ENCODE peak calls at places on chromosomes 11 and 22, in eight cellular contexts. E, Z, L, Q, C, H, N and I are unnamed samples.

GRCh38 chr11:128195057-128195751 is 392.2 kb downstream of the ETS1 start:
- DNase-seq in Q (no peak), H (no peak), L (no peak), Z (no peak), C (no peak), E (no peak), N (no peak), I (no peak)

GRCh38 chr22:41021039-41021654 is 70.0 kb downstream of the RBX1 start:
- DNase-seq in Z (no peak), L (peak), E (peak), N (peak), H (no peak), Q (peak), C (peak), I (peak)

GRCh38 chr11:74380746-74381439 is 17.3 kb downstream of the PGM2L1 start:
- DNase-seq in E (no peak), Q (peak), Z (peak), N (no peak), L (no peak), H (no peak), C (no peak), I (no peak)

GRCh38 chr11:76166314-76166713 is 40.0 kb downstream of the WNT11 start:
- DNase-seq in N (no peak), L (no peak), H (no peak), C (peak), Z (no peak), E (no peak), Q (no peak), I (no peak)

GRCh38 chr11:57480409-57481137 is 20.2 kb downstream of the RTN4RL2 start:
- DNase-seq in E (peak), H (no peak), C (peak), Z (peak), L (peak), N (peak), Q (peak), I (peak)

GRCh38 chr11:123219066-123219697 is 24.1 kb upstream of the CLMP start:
- DNase-seq in E (no peak), N (no peak), H (no peak), L (no peak), Z (no peak), Q (no peak), C (no peak), I (no peak)

GRCh38 chr11:13335319-13335718 is 57.7 kb downstream of the BMAL1 start:
- DNase-seq in H (no peak), E (no peak), N (peak), C (peak), L (no peak), Q (peak), Z (peak), I (peak)

GRCh38 chr11:5690216-5690615 is 626 bp downstream of the TRIM22 start:
- DNase-seq in H (no peak), E (no peak), L (no peak), Q (no peak), C (no peak), N (no peak), Z (no peak), I (no peak)

GRCh38 chr11:9347100-9347499 is 32.7 kb upstream of the TMEM41B start:
- DNase-seq in N (no peak), L (no peak), H (no peak), C (peak), E (no peak), Z (no peak), Q (no peak), I (no peak)

GRCh38 chr11:77345621-77346020 is 44.1 kb upstream of the GDPD4 start:
- DNase-seq in E (no peak), N (no peak), Q (no peak), C (no peak), L (no peak), H (no peak), Z (no peak), I (no peak)

GRCh38 chr11:100964400-100964799 is 165.2 kb downstream of the PGR start:
- DNase-seq in C (no peak), Q (no peak), N (no peak), E (no peak), Z (no peak), H (no peak), L (no peak), I (no peak)

GRCh38 chr11:91435694-91436375 is 788.8 kb upstream of the FAT3 start:
- DNase-seq in N (no peak), H (no peak), E (no peak), Q (no peak), L (no peak), Z (peak), C (peak), I (no peak)

GRCh38 chr11:35932641-35933571 is 11.0 kb upstream of the LDLRAD3 start:
- DNase-seq in L (no peak), E (no peak), N (no peak), H (no peak), Z (peak), C (no peak), Q (no peak), I (no peak)

GRCh38 chr11:32118025-32118974 is 27.4 kb downstream of the RCN1 start:
- DNase-seq in L (no peak), Q (no peak), N (no peak), E (no peak), Z (peak), H (no peak), C (no peak), I (no peak)

GRCh38 chr22:47063606-47064005 is 301.2 kb downstream of the TBC1D22A start:
- DNase-seq in Z (no peak), C (no peak), N (peak), E (no peak), H (no peak), L (no peak), Q (peak), I (no peak)

GRCh38 chr22:44595841-44596341 is 97.9 kb upstream of the RTL6 start:
- DNase-seq in L (no peak), H (no peak), N (no peak), E (no peak), C (no peak), Q (peak), Z (no peak), I (no peak)

GRCh38 chr11:107689317-107690202 is 22.3 kb downstream of the SLN start:
- DNase-seq in Z (peak), L (no peak), H (peak), N (peak), Q (peak), E (no peak), C (peak), I (peak)

GRCh38 chr11:76410771-76411423 is 29.8 kb downstream of the GVQW3 start:
- DNase-seq in Z (no peak), L (no peak), H (no peak), Q (no peak), N (no peak), C (no peak), E (peak), I (no peak)

GRCh38 chr22:44729391-44730012 is 22.9 kb upstream of the ARHGAP8 start:
- DNase-seq in Z (no peak), E (no peak), H (peak), L (peak), Q (no peak), C (no peak), N (no peak), I (no peak)

GRCh38 chr11:77705195-77705876 is 67.7 kb upstream of the CLNS1A start:
- DNase-seq in N (no peak), Q (no peak), C (peak), H (no peak), L (no peak), Z (peak), E (no peak), I (no peak)

GRCh38 chr22:50247748-50248147 is 2.9 kb upstream of the TUBGCP6 start:
- DNase-seq in Z (peak), Q (no peak), E (peak), L (no peak), H (no peak), C (peak), N (no peak), I (peak)

DNA sequence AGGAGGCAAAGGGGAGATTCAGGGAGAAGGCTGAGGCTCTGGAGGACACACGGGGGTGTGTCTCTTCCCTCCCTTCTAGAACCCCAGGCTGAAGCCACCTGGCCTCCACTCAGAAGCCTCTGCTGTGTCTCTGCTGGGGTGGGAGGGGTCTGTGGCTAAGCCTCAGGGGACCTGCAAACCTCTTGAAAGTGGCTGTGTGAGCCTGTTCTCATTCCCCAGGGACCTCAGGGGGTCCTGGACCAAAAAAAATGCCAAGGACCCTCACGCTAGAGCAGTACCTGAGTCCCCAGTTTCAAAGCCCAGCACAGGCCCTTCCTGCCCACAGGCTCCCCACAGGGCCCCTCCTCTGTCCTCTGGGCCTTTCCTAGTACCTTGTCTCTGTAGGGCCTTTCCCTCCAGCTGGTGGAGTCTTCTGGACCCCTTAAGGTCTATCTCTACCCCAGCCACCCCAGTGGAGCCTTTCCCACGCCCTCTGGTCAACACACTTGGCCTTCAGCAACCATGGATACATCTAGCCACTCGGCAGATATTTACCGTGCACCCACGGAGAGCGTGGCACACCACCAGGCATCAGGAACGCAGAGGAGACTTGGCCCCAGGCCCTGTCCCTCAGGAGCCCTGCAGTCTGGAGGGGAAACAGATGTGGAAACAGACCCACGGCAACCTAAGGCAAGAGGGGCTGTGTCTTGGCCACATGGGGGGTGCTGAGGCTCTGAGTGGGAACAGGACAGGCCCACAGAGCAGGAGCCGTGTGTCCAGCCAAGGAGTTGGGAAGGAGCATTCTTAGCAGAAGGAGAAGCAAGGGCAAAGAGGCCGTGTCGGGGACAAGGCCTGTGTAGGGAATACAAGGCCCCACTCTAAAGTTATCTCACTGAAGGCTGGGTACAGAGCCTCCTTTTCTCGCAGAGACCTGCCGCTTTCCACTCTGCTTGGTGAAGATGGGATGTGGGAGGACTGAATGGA is 18.5 kb downstream of the PLA2G6 start:
- DNase-seq in E (peak), N (no peak), H (no peak), Z (no peak), Q (no peak), L (no peak), C (no peak), I (no peak)
- H3K27ac ChIP-seq in E (no peak), N (no peak), H (no peak), Z (no peak), Q (no peak), L (no peak), C (no peak), I (no peak)

DNA sequence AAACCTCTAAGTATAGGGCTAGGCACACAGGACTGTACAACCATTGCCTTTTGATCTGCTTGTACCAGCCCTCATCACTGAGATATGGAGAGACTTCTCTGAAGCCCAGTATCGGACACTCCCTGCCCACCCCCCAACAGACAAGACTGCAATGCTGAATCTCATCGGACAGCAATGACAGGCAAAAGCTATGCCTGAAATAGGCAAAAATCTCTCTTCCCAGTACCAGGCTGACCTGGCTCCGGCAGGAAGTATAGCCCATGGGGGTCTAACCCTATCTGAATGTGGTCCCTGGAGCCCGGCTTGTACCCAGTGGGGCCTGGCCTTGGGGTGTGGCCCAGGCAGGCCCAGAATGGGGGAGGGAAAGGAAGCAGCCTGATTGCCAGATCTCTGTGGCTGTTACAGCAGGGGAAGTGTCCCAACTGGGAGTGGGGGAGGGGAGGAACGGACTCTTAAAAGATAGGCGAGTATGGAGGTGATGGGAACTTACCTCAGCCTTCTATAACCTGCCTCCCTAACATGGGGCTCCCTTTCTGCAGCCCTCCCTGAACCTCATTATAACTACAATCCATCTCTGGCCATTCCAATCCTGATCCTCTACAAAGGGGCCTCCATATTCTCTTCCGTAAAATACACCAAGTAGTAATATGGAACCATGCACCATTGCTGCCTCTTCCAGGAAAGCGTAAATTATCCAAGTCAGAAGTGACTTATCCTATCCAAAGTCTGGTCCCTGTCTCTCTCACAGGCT is 6.2 kb downstream of the RHOG start:
- DNase-seq in Q (peak), L (peak), C (peak), E (no peak), Z (no peak), H (no peak), N (no peak), I (no peak)
- H3K27ac ChIP-seq in Q (no peak), L (peak), C (peak), E (no peak), Z (no peak), H (peak), N (no peak), I (no peak)

DNA sequence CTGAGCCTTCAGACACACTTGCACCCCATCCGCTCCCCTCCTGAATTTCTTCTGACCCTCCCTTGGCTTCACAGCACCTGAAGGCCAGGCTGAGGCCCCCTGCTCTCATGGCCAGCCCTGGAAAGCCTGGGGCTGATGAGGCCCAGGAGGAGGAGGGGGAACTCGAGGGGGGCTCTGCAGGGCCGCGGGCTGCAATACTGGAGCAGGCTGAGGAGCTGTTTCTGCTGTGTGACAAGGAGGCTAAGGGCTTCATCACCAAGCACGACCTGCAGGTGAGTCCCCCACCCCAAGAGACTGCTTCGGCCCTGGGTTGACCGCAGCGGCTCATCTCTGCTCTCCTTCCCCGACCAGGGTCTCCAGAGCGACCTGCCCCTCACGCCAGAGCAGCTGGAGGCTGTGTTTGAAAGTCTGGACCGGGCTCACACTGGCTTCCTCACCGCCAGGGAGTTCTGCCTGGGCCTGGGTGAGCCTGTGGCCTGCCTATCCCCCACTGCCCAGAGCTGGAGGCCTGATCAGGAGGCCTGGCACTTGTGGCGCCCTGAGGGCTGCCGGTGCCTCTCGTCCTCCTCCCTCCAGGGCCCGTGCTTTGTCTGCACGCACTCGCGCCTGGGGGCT is 889 bp downstream of the CRACR2B start:
- DNase-seq in E (no peak), Z (no peak), L (no peak), H (no peak), N (no peak), C (no peak), Q (no peak), I (no peak)
- H3K27ac ChIP-seq in E (peak), Z (no peak), L (peak), H (peak), N (peak), C (no peak), Q (peak), I (no peak)

GRCh38 chr22:24975813-24976341 is 23.4 kb downstream of the KIAA1671 start:
- DNase-seq in Z (no peak), Q (no peak), L (peak), E (peak), C (no peak), N (peak), H (no peak), I (no peak)

GRCh38 chr22:24976442-24977218 is 24.1 kb downstream of the KIAA1671 start:
- DNase-seq in C (no peak), L (peak), E (no peak), N (no peak), Q (no peak), Z (no peak), H (no peak), I (no peak)

GRCh38 chr22:24975125-24975640 is 22.7 kb downstream of the KIAA1671 start:
- DNase-seq in C (no peak), Z (no peak), E (no peak), Q (no peak), L (no peak), H (no peak), N (no peak), I (no peak)

GRCh38 chr22:24978308-24978707 is 25.8 kb downstream of the KIAA1671 start:
- DNase-seq in C (no peak), E (no peak), L (no peak), H (no peak), Z (no peak), Q (no peak), N (no peak), I (no peak)

DNA sequence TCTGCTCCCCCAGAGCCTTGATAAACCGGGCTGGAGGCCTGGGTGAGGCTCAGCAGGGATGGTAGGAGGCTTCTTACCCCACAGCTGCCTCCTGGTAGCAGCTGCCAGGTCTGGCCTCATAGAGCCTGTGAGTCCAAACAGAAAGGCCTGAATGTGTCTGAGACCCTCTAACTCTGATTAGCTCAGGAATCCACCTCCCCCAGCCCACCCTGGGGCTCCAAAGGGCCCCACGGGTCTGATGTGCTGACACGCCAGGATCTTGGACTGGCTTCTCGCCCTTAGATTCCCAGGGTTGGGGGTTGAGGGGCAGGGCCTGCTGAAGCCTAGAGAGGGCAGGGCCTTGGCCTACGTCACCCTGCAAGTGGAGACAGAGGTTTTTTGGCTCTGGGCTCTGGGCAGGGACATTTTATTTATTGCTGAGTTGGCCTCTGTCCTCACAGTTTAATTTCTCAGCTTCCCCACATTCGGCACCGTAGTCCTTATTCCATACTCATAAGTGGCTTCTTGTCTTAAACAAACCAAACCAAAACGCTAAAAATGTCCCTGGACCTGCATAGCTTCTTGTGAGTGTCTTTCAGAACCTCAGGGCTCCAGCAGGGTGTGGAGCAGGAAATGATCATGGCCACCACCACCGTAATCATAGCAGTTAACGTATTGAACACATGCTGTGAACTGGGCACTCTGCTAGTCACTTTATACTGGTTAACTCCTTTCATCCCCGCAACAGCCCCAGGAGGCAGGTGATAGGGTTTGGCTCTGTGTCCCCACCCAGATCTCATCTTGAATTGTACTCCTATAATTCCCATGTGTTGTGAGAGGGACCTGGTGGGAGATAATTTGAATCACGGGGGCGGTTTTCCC is 25.1 kb downstream of the KIAA1671 start:
- DNase-seq in E (no peak), N (peak), C (no peak), L (peak), Q (peak), Z (no peak), H (no peak), I (no peak)
- H3K27ac ChIP-seq in E (peak), N (peak), C (peak), L (peak), Q (peak), Z (no peak), H (peak), I (no peak)